ENCODE peak calls at places on chromosomes 3 and 15, in nine cellular contexts. One of them, this sample, is unnamed.

GRCh38 chr3:34842706-34843478 is 796.4 kb upstream of the ARPP21 start:
- DNase-seq in HFFc6: no peak
- DNase-seq in substantia nigra: no peak
- DNase-seq in MCF 10A: no peak
- DNase-seq in AG20443: no peak
- DNase-seq in choroid plexus epithelial cell: no peak
- DNase-seq in H4: no peak
- DNase-seq in CD8-positive, alpha-beta memory T cell: no peak
- DNase-seq in activated CD8-positive, alpha-beta memory T cell treated with anti-CD3 and anti-CD28 coated beads for 48 hours: no peak
- DNase-seq in this sample: no peak

GRCh38 chr3:41198526-41198925 is 779 bp upstream of the CTNNB1 start:
- DNase-seq in activated CD8-positive, alpha-beta memory T cell treated with anti-CD3 and anti-CD28 coated beads for 48 hours: no peak
- DNase-seq in choroid plexus epithelial cell: peak
- DNase-seq in CD8-positive, alpha-beta memory T cell: no peak
- DNase-seq in MCF 10A: no peak
- DNase-seq in AG20443: no peak
- DNase-seq in HFFc6: no peak
- DNase-seq in substantia nigra: no peak
- DNase-seq in H4: no peak
- DNase-seq in this sample: no peak

GRCh38 chr15:82040862-82041261 is 5.0 kb downstream of the MEX3B start:
- DNase-seq in substantia nigra: no peak
- DNase-seq in HFFc6: no peak
- DNase-seq in H4: no peak
- DNase-seq in activated CD8-positive, alpha-beta memory T cell treated with anti-CD3 and anti-CD28 coated beads for 48 hours: no peak
- DNase-seq in CD8-positive, alpha-beta memory T cell: no peak
- DNase-seq in AG20443: no peak
- DNase-seq in MCF 10A: no peak
- DNase-seq in choroid plexus epithelial cell: no peak
- DNase-seq in this sample: no peak

GRCh38 chr15:69014454-69014853 is at the start of gene NOX5:
- DNase-seq in H4: no peak
- DNase-seq in AG20443: peak
- DNase-seq in CD8-positive, alpha-beta memory T cell: no peak
- DNase-seq in choroid plexus epithelial cell: no peak
- DNase-seq in MCF 10A: peak
- DNase-seq in activated CD8-positive, alpha-beta memory T cell treated with anti-CD3 and anti-CD28 coated beads for 48 hours: no peak
- DNase-seq in substantia nigra: no peak
- DNase-seq in HFFc6: peak
- DNase-seq in this sample: no peak

GRCh38 chr15:79535536-79535935 is 103.4 kb downstream of the MINAR1 start:
- DNase-seq in AG20443: peak
- DNase-seq in MCF 10A: no peak
- DNase-seq in HFFc6: peak
- DNase-seq in choroid plexus epithelial cell: no peak
- DNase-seq in activated CD8-positive, alpha-beta memory T cell treated with anti-CD3 and anti-CD28 coated beads for 48 hours: no peak
- DNase-seq in substantia nigra: no peak
- DNase-seq in CD8-positive, alpha-beta memory T cell: no peak
- DNase-seq in H4: no peak
- DNase-seq in this sample: no peak

GRCh38 chr15:29636921-29637320 is 185.3 kb downstream of the TJP1 start:
- DNase-seq in activated CD8-positive, alpha-beta memory T cell treated with anti-CD3 and anti-CD28 coated beads for 48 hours: no peak
- DNase-seq in H4: no peak
- DNase-seq in AG20443: no peak
- DNase-seq in HFFc6: no peak
- DNase-seq in substantia nigra: no peak
- DNase-seq in MCF 10A: no peak
- DNase-seq in CD8-positive, alpha-beta memory T cell: no peak
- DNase-seq in choroid plexus epithelial cell: no peak
- DNase-seq in this sample: no peak

GRCh38 chr3:121974601-121975111 is 47.4 kb downstream of the ILDR1 start:
- DNase-seq in CD8-positive, alpha-beta memory T cell: no peak
- DNase-seq in H4: no peak
- DNase-seq in AG20443: no peak
- DNase-seq in substantia nigra: no peak
- DNase-seq in activated CD8-positive, alpha-beta memory T cell treated with anti-CD3 and anti-CD28 coated beads for 48 hours: no peak
- DNase-seq in HFFc6: no peak
- DNase-seq in MCF 10A: peak
- DNase-seq in choroid plexus epithelial cell: no peak
- DNase-seq in this sample: no peak

GRCh38 chr15:45386420-45386819 is 8.1 kb upstream of the GATM start:
- DNase-seq in HFFc6: no peak
- DNase-seq in MCF 10A: no peak
- DNase-seq in activated CD8-positive, alpha-beta memory T cell treated with anti-CD3 and anti-CD28 coated beads for 48 hours: no peak
- DNase-seq in AG20443: no peak
- DNase-seq in H4: no peak
- DNase-seq in CD8-positive, alpha-beta memory T cell: no peak
- DNase-seq in choroid plexus epithelial cell: no peak
- DNase-seq in substantia nigra: no peak
- DNase-seq in this sample: no peak

GRCh38 chr3:8869613-8870012 is 93.7 kb downstream of the RAD18 start:
- DNase-seq in MCF 10A: peak
- DNase-seq in HFFc6: peak
- DNase-seq in activated CD8-positive, alpha-beta memory T cell treated with anti-CD3 and anti-CD28 coated beads for 48 hours: no peak
- DNase-seq in AG20443: peak
- DNase-seq in choroid plexus epithelial cell: peak
- DNase-seq in CD8-positive, alpha-beta memory T cell: no peak
- DNase-seq in H4: peak
- DNase-seq in substantia nigra: no peak
- DNase-seq in this sample: no peak

GRCh38 chr3:17041009-17041408 is 156.3 kb downstream of the PLCL2 start:
- DNase-seq in H4: no peak
- DNase-seq in substantia nigra: no peak
- DNase-seq in choroid plexus epithelial cell: peak
- DNase-seq in CD8-positive, alpha-beta memory T cell: no peak
- DNase-seq in MCF 10A: no peak
- DNase-seq in activated CD8-positive, alpha-beta memory T cell treated with anti-CD3 and anti-CD28 coated beads for 48 hours: no peak
- DNase-seq in HFFc6: peak
- DNase-seq in AG20443: no peak
- DNase-seq in this sample: no peak

GRCh38 chr3:194141415-194142155 is 5.6 kb downstream of the HES1 start:
- DNase-seq in H4: peak
- DNase-seq in MCF 10A: peak
- DNase-seq in HFFc6: peak
- DNase-seq in CD8-positive, alpha-beta memory T cell: peak
- DNase-seq in activated CD8-positive, alpha-beta memory T cell treated with anti-CD3 and anti-CD28 coated beads for 48 hours: peak
- DNase-seq in AG20443: peak
- DNase-seq in substantia nigra: peak
- DNase-seq in choroid plexus epithelial cell: peak
- DNase-seq in this sample: peak

GRCh38 chr15:101127503-101128076 is 124.3 kb downstream of the CHSY1 start:
- DNase-seq in MCF 10A: peak
- DNase-seq in HFFc6: peak
- DNase-seq in choroid plexus epithelial cell: peak
- DNase-seq in H4: peak
- DNase-seq in CD8-positive, alpha-beta memory T cell: peak
- DNase-seq in substantia nigra: peak
- DNase-seq in AG20443: peak
- DNase-seq in activated CD8-positive, alpha-beta memory T cell treated with anti-CD3 and anti-CD28 coated beads for 48 hours: peak
- DNase-seq in this sample: no peak

GRCh38 chr3:27326211-27326948 is 42.8 kb downstream of the NEK10 start:
- DNase-seq in substantia nigra: no peak
- DNase-seq in MCF 10A: peak
- DNase-seq in CD8-positive, alpha-beta memory T cell: no peak
- DNase-seq in choroid plexus epithelial cell: peak
- DNase-seq in AG20443: peak
- DNase-seq in HFFc6: peak
- DNase-seq in activated CD8-positive, alpha-beta memory T cell treated with anti-CD3 and anti-CD28 coated beads for 48 hours: no peak
- DNase-seq in H4: peak
- DNase-seq in this sample: no peak

GRCh38 chr15:85472349-85472748 is 91.9 kb downstream of the AKAP13 start:
- DNase-seq in CD8-positive, alpha-beta memory T cell: no peak
- DNase-seq in AG20443: no peak
- DNase-seq in HFFc6: no peak
- DNase-seq in activated CD8-positive, alpha-beta memory T cell treated with anti-CD3 and anti-CD28 coated beads for 48 hours: no peak
- DNase-seq in choroid plexus epithelial cell: no peak
- DNase-seq in substantia nigra: no peak
- DNase-seq in H4: no peak
- DNase-seq in MCF 10A: no peak
- DNase-seq in this sample: no peak

GRCh38 chr3:62131620-62132019 is 241.7 kb downstream of the FEZF2 start:
- DNase-seq in H4: no peak
- DNase-seq in CD8-positive, alpha-beta memory T cell: no peak
- DNase-seq in AG20443: peak
- DNase-seq in HFFc6: no peak
- DNase-seq in MCF 10A: peak
- DNase-seq in choroid plexus epithelial cell: peak
- DNase-seq in activated CD8-positive, alpha-beta memory T cell treated with anti-CD3 and anti-CD28 coated beads for 48 hours: no peak
- DNase-seq in substantia nigra: no peak
- DNase-seq in this sample: no peak

GRCh38 chr3:27431116-27431515 is 53.1 kb downstream of the SLC4A7 start:
- DNase-seq in substantia nigra: no peak
- DNase-seq in choroid plexus epithelial cell: peak
- DNase-seq in H4: peak
- DNase-seq in MCF 10A: peak
- DNase-seq in HFFc6: peak
- DNase-seq in activated CD8-positive, alpha-beta memory T cell treated with anti-CD3 and anti-CD28 coated beads for 48 hours: no peak
- DNase-seq in CD8-positive, alpha-beta memory T cell: no peak
- DNase-seq in AG20443: peak
- DNase-seq in this sample: no peak

GRCh38 chr3:244041-244440 is 47.5 kb downstream of the CHL1 start:
- DNase-seq in CD8-positive, alpha-beta memory T cell: no peak
- DNase-seq in substantia nigra: no peak
- DNase-seq in choroid plexus epithelial cell: peak
- DNase-seq in H4: peak
- DNase-seq in MCF 10A: peak
- DNase-seq in AG20443: no peak
- DNase-seq in HFFc6: no peak
- DNase-seq in activated CD8-positive, alpha-beta memory T cell treated with anti-CD3 and anti-CD28 coated beads for 48 hours: no peak
- DNase-seq in this sample: no peak

GRCh38 chr3:171676600-171677175 is 133.6 kb downstream of the PLD1 start:
- DNase-seq in H4: no peak
- DNase-seq in choroid plexus epithelial cell: no peak
- DNase-seq in HFFc6: no peak
- DNase-seq in MCF 10A: no peak
- DNase-seq in substantia nigra: no peak
- DNase-seq in activated CD8-positive, alpha-beta memory T cell treated with anti-CD3 and anti-CD28 coated beads for 48 hours: no peak
- DNase-seq in AG20443: no peak
- DNase-seq in CD8-positive, alpha-beta memory T cell: no peak
- DNase-seq in this sample: no peak

GRCh38 chr15:38226867-38227266 is 25.8 kb upstream of the SPRED1 start:
- DNase-seq in activated CD8-positive, alpha-beta memory T cell treated with anti-CD3 and anti-CD28 coated beads for 48 hours: no peak
- DNase-seq in MCF 10A: peak
- DNase-seq in CD8-positive, alpha-beta memory T cell: no peak
- DNase-seq in substantia nigra: peak
- DNase-seq in choroid plexus epithelial cell: peak
- DNase-seq in HFFc6: peak
- DNase-seq in AG20443: peak
- DNase-seq in H4: peak
- DNase-seq in this sample: peak

GRCh38 chr15:101239724-101240136 is 12.1 kb downstream of the CHSY1 start:
- DNase-seq in choroid plexus epithelial cell: no peak
- DNase-seq in substantia nigra: no peak
- DNase-seq in AG20443: no peak
- DNase-seq in MCF 10A: no peak
- DNase-seq in CD8-positive, alpha-beta memory T cell: no peak
- DNase-seq in H4: no peak
- DNase-seq in HFFc6: no peak
- DNase-seq in activated CD8-positive, alpha-beta memory T cell treated with anti-CD3 and anti-CD28 coated beads for 48 hours: no peak
- DNase-seq in this sample: no peak

GRCh38 chr3:123576119-123576518 is 8.7 kb downstream of the HACD2 start:
- DNase-seq in AG20443: peak
- DNase-seq in H4: no peak
- DNase-seq in activated CD8-positive, alpha-beta memory T cell treated with anti-CD3 and anti-CD28 coated beads for 48 hours: no peak
- DNase-seq in MCF 10A: no peak
- DNase-seq in CD8-positive, alpha-beta memory T cell: no peak
- DNase-seq in HFFc6: no peak
- DNase-seq in choroid plexus epithelial cell: peak
- DNase-seq in substantia nigra: no peak
- DNase-seq in this sample: no peak

GRCh38 chr3:120673116-120673515 is 8.9 kb downstream of the HGD start:
- DNase-seq in HFFc6: no peak
- DNase-seq in activated CD8-positive, alpha-beta memory T cell treated with anti-CD3 and anti-CD28 coated beads for 48 hours: no peak
- DNase-seq in AG20443: no peak
- DNase-seq in CD8-positive, alpha-beta memory T cell: no peak
- DNase-seq in choroid plexus epithelial cell: no peak
- DNase-seq in H4: no peak
- DNase-seq in substantia nigra: no peak
- DNase-seq in MCF 10A: no peak
- DNase-seq in this sample: no peak

GRCh38 chr15:50872832-50873231 is 35.7 kb upstream of the AP4E1 start:
- DNase-seq in activated CD8-positive, alpha-beta memory T cell treated with anti-CD3 and anti-CD28 coated beads for 48 hours: no peak
- DNase-seq in MCF 10A: no peak
- DNase-seq in choroid plexus epithelial cell: no peak
- DNase-seq in H4: no peak
- DNase-seq in substantia nigra: no peak
- DNase-seq in HFFc6: no peak
- DNase-seq in CD8-positive, alpha-beta memory T cell: no peak
- DNase-seq in AG20443: no peak
- DNase-seq in this sample: no peak

GRCh38 chr3:29644261-29644660 is 363.4 kb downstream of the RBMS3 start:
- DNase-seq in activated CD8-positive, alpha-beta memory T cell treated with anti-CD3 and anti-CD28 coated beads for 48 hours: no peak
- DNase-seq in CD8-positive, alpha-beta memory T cell: no peak
- DNase-seq in substantia nigra: no peak
- DNase-seq in H4: no peak
- DNase-seq in AG20443: peak
- DNase-seq in choroid plexus epithelial cell: no peak
- DNase-seq in HFFc6: no peak
- DNase-seq in MCF 10A: no peak
- DNase-seq in this sample: no peak

GRCh38 chr15:63943829-63944680 is 102.2 kb downstream of the DAPK2 start:
- DNase-seq in activated CD8-positive, alpha-beta memory T cell treated with anti-CD3 and anti-CD28 coated beads for 48 hours: no peak
- DNase-seq in CD8-positive, alpha-beta memory T cell: no peak
- DNase-seq in MCF 10A: no peak
- DNase-seq in H4: no peak
- DNase-seq in choroid plexus epithelial cell: no peak
- DNase-seq in HFFc6: no peak
- DNase-seq in substantia nigra: no peak
- DNase-seq in AG20443: no peak
- DNase-seq in this sample: no peak

GRCh38 chr3:152769523-152769922 is 65.4 kb upstream of the P2RY1 start:
- DNase-seq in activated CD8-positive, alpha-beta memory T cell treated with anti-CD3 and anti-CD28 coated beads for 48 hours: no peak
- DNase-seq in substantia nigra: no peak
- DNase-seq in HFFc6: no peak
- DNase-seq in AG20443: no peak
- DNase-seq in choroid plexus epithelial cell: peak
- DNase-seq in CD8-positive, alpha-beta memory T cell: no peak
- DNase-seq in MCF 10A: peak
- DNase-seq in H4: no peak
- DNase-seq in this sample: no peak

GRCh38 chr3:107024481-107025153 is 352.6 kb upstream of the CCDC54 start:
- DNase-seq in MCF 10A: no peak
- DNase-seq in activated CD8-positive, alpha-beta memory T cell treated with anti-CD3 and anti-CD28 coated beads for 48 hours: no peak
- DNase-seq in H4: no peak
- DNase-seq in CD8-positive, alpha-beta memory T cell: no peak
- DNase-seq in HFFc6: peak
- DNase-seq in AG20443: peak
- DNase-seq in choroid plexus epithelial cell: peak
- DNase-seq in substantia nigra: no peak
- DNase-seq in this sample: no peak

GRCh38 chr15:31448635-31448979 is 122.0 kb downstream of the KLF13 start:
- DNase-seq in MCF 10A: no peak
- DNase-seq in AG20443: no peak
- DNase-seq in substantia nigra: no peak
- DNase-seq in choroid plexus epithelial cell: no peak
- DNase-seq in activated CD8-positive, alpha-beta memory T cell treated with anti-CD3 and anti-CD28 coated beads for 48 hours: no peak
- DNase-seq in H4: no peak
- DNase-seq in HFFc6: no peak
- DNase-seq in CD8-positive, alpha-beta memory T cell: no peak
- DNase-seq in this sample: no peak

GRCh38 chr3:44568561-44568960 is 13.6 kb downstream of the ZKSCAN7 start:
- DNase-seq in choroid plexus epithelial cell: peak
- DNase-seq in CD8-positive, alpha-beta memory T cell: no peak
- DNase-seq in H4: no peak
- DNase-seq in HFFc6: peak
- DNase-seq in substantia nigra: no peak
- DNase-seq in activated CD8-positive, alpha-beta memory T cell treated with anti-CD3 and anti-CD28 coated beads for 48 hours: no peak
- DNase-seq in MCF 10A: no peak
- DNase-seq in AG20443: no peak
- DNase-seq in this sample: no peak

GRCh38 chr3:12175844-12176453 is 17.2 kb upstream of the TIMP4 start:
- DNase-seq in CD8-positive, alpha-beta memory T cell: peak
- DNase-seq in substantia nigra: peak
- DNase-seq in choroid plexus epithelial cell: peak
- DNase-seq in HFFc6: no peak
- DNase-seq in H4: peak
- DNase-seq in MCF 10A: peak
- DNase-seq in activated CD8-positive, alpha-beta memory T cell treated with anti-CD3 and anti-CD28 coated beads for 48 hours: no peak
- DNase-seq in AG20443: peak
- DNase-seq in this sample: no peak

GRCh38 chr3:78728406-78729145 is 1039.2 kb downstream of the ROBO1 start:
- DNase-seq in substantia nigra: peak
- DNase-seq in activated CD8-positive, alpha-beta memory T cell treated with anti-CD3 and anti-CD28 coated beads for 48 hours: no peak
- DNase-seq in CD8-positive, alpha-beta memory T cell: no peak
- DNase-seq in AG20443: peak
- DNase-seq in MCF 10A: peak
- DNase-seq in HFFc6: no peak
- DNase-seq in H4: peak
- DNase-seq in choroid plexus epithelial cell: peak
- DNase-seq in this sample: no peak